ENCODE peak calls at places on chromosomes 5 and 9, in seven cellular contexts. C, X, T, N, R, S and Z are unnamed samples.

GRCh38 chr9:16689352-16689938 is 181.0 kb downstream of the BNC2 start:
- DNase-seq in T (no peak), N (no peak), R (no peak), S (no peak), X (peak; percentile 30), C (no peak), Z (no peak)

GRCh38 chr5:127254729-127255284 is 35.8 kb upstream of the MEGF10 start:
- DNase-seq in N (no peak), C (no peak), S (no peak), R (peak; percentile 7), T (no peak), X (no peak), Z (no peak)

GRCh38 chr5:89213584-89213983 is 330.6 kb upstream of the MEF2C start:
- DNase-seq in C (no peak), X (no peak), R (peak; percentile 90), N (no peak), T (peak; percentile 46), S (no peak), Z (peak; percentile 35)

GRCh38 chr9:92887880-92888338 is 10.1 kb upstream of the ZNF484 start:
- DNase-seq in N (no peak), T (no peak), X (no peak), R (no peak), S (no peak), C (no peak), Z (no peak)

GRCh38 chr9:134236001-134236421 is 71.6 kb upstream of the RNU6ATAC start:
- DNase-seq in S (no peak), C (no peak), R (peak; percentile 25), X (no peak), N (no peak), T (no peak), Z (peak; percentile 16)

GRCh38 chr9:8420416-8420815 is 620.8 kb upstream of the DMAC1 start:
- DNase-seq in N (no peak), T (no peak), C (no peak), X (no peak), S (no peak), R (no peak), Z (no peak)

GRCh38 chr5:82894754-82895153 is 182.4 kb downstream of the TMEM167A start:
- DNase-seq in R (no peak), N (no peak), S (no peak), T (no peak), C (no peak), X (no peak), Z (no peak)

GRCh38 chr9:75429531-75430454 is 341.5 kb downstream of the OSTF1 start:
- DNase-seq in S (no peak), X (no peak), T (no peak), C (no peak), R (no peak), N (no peak), Z (no peak)

GRCh38 chr5:72531496-72532190 is 24.4 kb upstream of the ZNF366 start:
- DNase-seq in T (peak; percentile 41), S (no peak), X (no peak), R (peak; percentile 39), C (no peak), N (no peak), Z (peak; percentile 41)

GRCh38 chr9:95044731-95045508 is 272.6 kb downstream of the FANCC start:
- DNase-seq in N (no peak), C (peak; percentile 86), X (peak; percentile 77), T (no peak), S (peak; percentile 69), R (no peak), Z (no peak)

GRCh38 chr5:181212080-181212479 is 7.1 kb upstream of the TRIM7 start:
- DNase-seq in T (no peak), N (no peak), X (no peak), C (no peak), R (no peak), S (no peak), Z (no peak)

GRCh38 chr5:135195267-135195603 is 161.2 kb upstream of the PITX1 start:
- DNase-seq in T (no peak), C (no peak), N (no peak), X (no peak), S (no peak), R (peak; percentile 92), Z (no peak)

GRCh38 chr9:110183208-110184145 is 24.5 kb downstream of the C9orf152 start:
- DNase-seq in N (peak; percentile 59), T (no peak), X (peak; percentile 79), S (no peak), C (peak; percentile 80), R (peak; percentile 88), Z (peak; percentile 82)

GRCh38 chr5:17343675-17344074 is 126.2 kb downstream of the BASP1 start:
- DNase-seq in X (no peak), T (no peak), R (peak; percentile 89), N (no peak), S (no peak), C (no peak), Z (peak; percentile 97)

GRCh38 chr9:80417211-80417773 is 845.5 kb downstream of the TLE4 start:
- DNase-seq in X (no peak), T (no peak), S (no peak), C (no peak), R (no peak), N (no peak), Z (no peak)

GRCh38 chr5:124289641-124290201 is 456.7 kb downstream of the ZNF608 start:
- DNase-seq in N (no peak), S (no peak), R (no peak), X (peak; percentile 69), T (no peak), C (peak; percentile 93), Z (no peak)

GRCh38 chr9:119792242-119792641 is 423.0 kb upstream of the BRINP1 start:
- DNase-seq in R (no peak), N (no peak), C (no peak), T (no peak), X (no peak), S (no peak), Z (no peak)

GRCh38 chr5:117455236-117456233 is 880.9 kb upstream of the SEMA6A start:
- DNase-seq in C (peak; percentile 64), N (no peak), T (no peak), R (no peak), S (peak; percentile 72), X (peak; percentile 30), Z (no peak)

GRCh38 chr9:78713746-78714405 is 417.0 kb downstream of the PSAT1 start:
- DNase-seq in T (peak; percentile 80), X (no peak), C (no peak), N (no peak), S (no peak), R (peak; percentile 6), Z (no peak)

GRCh38 chr5:171874210-171874609 is 88.6 kb downstream of the SMIM23 start:
- DNase-seq in S (no peak), C (no peak), R (peak; percentile 58), T (peak; percentile 13), N (no peak), X (no peak), Z (peak; percentile 84)

GRCh38 chr5:148991606-148992005 is 71.3 kb downstream of the SH3TC2 start:
- DNase-seq in R (no peak), N (no peak), X (no peak), T (no peak), C (no peak), S (no peak), Z (no peak)

GRCh38 chr5:57720656-57721055 is 238.0 kb upstream of the ACTBL2 start:
- DNase-seq in S (no peak), N (no peak), C (no peak), T (no peak), R (no peak), X (no peak), Z (no peak)

GRCh38 chr9:128275198-128276007 is at the start of gene GOLGA2:
- DNase-seq in R (peak; percentile 77), X (no peak), S (no peak), N (no peak), T (no peak), C (no peak), Z (peak; percentile 84)

GRCh38 chr5:74382864-74383618 is 257.5 kb downstream of the ENC1 start:
- DNase-seq in R (peak; percentile 95), X (no peak), S (no peak), N (no peak), C (no peak), T (peak; percentile 44), Z (peak; percentile 54)

GRCh38 chr5:146794326-146795029 is 84.1 kb downstream of the PPP2R2B start:
- DNase-seq in S (no peak), N (no peak), T (no peak), C (no peak), R (no peak), X (no peak), Z (no peak)

GRCh38 chr5:15326932-15327331 is 173.0 kb upstream of the FBXL7 start:
- DNase-seq in C (no peak), X (no peak), T (no peak), N (no peak), S (no peak), R (no peak), Z (no peak)

GRCh38 chr5:64615895-64616294 is 74.4 kb upstream of the SHISAL2B start:
- DNase-seq in T (no peak), R (no peak), C (no peak), N (no peak), S (no peak), X (no peak), Z (no peak)

GRCh38 chr5:150000990-150001659 is 586 bp downstream of the HMGXB3 start:
- DNase-seq in C (peak; percentile 47), S (peak; percentile 75), X (peak; percentile 50), N (no peak), R (peak; percentile 46), T (no peak), Z (peak; percentile 57)

GRCh38 chr9:106277931-106278330 is 583.6 kb downstream of the TMEM38B start:
- DNase-seq in R (no peak), T (no peak), X (no peak), C (no peak), S (no peak), N (no peak), Z (no peak)

GRCh38 chr9:136784249-136784996 is 6.7 kb upstream of the TMEM141 start:
- DNase-seq in C (no peak), X (no peak), N (no peak), R (peak; percentile 57), S (peak; percentile 17), T (no peak), Z (no peak)
- TF ChIP-seq CTCF in C (no peak), X (no peak), N (peak; percentile 62), R (peak; percentile 31), S (peak; percentile 28), T (peak; percentile 22), Z (peak; percentile 41)

GRCh38 chr9:34334916-34335315 is 5.5 kb downstream of the NUDT2 start:
- DNase-seq in T (no peak), C (no peak), S (no peak), N (no peak), R (no peak), X (no peak), Z (no peak)
- H3K4me3 ChIP-seq in T (no peak overlapping the region), C (no peak overlapping the region), S (no peak overlapping the region), N (no peak overlapping the region), R (no peak overlapping the region), X (no peak overlapping the region), Z (no peak overlapping the region)

DNA sequence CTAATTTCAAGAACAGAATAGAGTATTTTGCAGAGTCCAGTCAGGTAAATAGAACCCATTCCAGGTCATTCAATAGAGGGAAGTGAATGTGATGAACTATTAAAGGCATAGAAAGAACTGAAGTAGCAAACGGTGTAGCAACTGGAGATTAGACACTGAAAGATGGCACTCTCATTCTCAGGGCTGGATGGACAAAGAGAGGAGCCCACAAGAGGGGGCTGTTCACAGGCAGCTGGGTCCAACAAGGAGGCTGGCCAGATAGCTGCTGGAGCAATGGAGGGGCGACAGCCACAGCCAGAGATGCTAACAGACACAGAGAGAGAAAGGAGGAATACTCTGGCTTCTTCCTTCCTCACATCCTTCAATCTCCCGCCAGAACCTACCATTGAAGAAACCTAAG is 93.1 kb upstream of the SMARCA2 start:
- DNase-seq in S (no peak), C (no peak), T (no peak), N (no peak), X (no peak), R (no peak), Z (no peak)
- TF ChIP-seq CTCF in S (no peak), C (no peak), T (no peak), N (no peak), X (no peak), R (no peak), Z (no peak)

GRCh38 chr5:177365845-177366527 is 8.3 kb downstream of the RGS14 start:
- DNase-seq in T (no peak), X (no peak), S (no peak), R (no peak), N (no peak), C (no peak), Z (no peak)
- H3K4me3 ChIP-seq in T (no peak overlapping the region), X (no peak overlapping the region), S (no peak overlapping the region), R (no peak overlapping the region), N (no peak overlapping the region), C (peak overlapping the region; percentile 41), Z (no peak overlapping the region)